ENCODE peak calls at places on chromosomes 4 and X, in seven cellular contexts. Z is heart right ventricle; I is CD8-positive, alpha-beta T cell; F is upper lobe of left lung; W is AG10803; J is neural crest cell; Y is endodermal cell. C is an unnamed sample.

GRCh38 chr4:66555301-66555700 is 885.0 kb upstream of the EPHA5 start:
- DNase-seq in F (no peak), I (no peak), Z (no peak), W (peak; percentile 33), Y (no peak), J (no peak), C (no peak)

GRCh38 chr4:155208258-155209054 is at the start of gene NPY2R:
- DNase-seq in Z (peak; percentile 11), Y (peak; percentile 91), I (no peak), F (peak; percentile 76), J (peak; percentile 55), W (no peak), C (peak; percentile 69)

GRCh38 chr4:77636902-77637301 is 31.3 kb downstream of the CXCL13 start:
- DNase-seq in I (no peak), J (no peak), Y (no peak), F (no peak), W (peak; percentile 63), Z (no peak), C (no peak)

GRCh38 chrX:13024911-13025454 is 19.4 kb downstream of the FAM9C start:
- DNase-seq in Y (no peak), W (no peak), Z (no peak), I (no peak), F (no peak), J (no peak), C (no peak)

GRCh38 chr4:173538148-173538902 is 8.3 kb upstream of the HAND2 start:
- DNase-seq in Z (peak; percentile 74), Y (peak; percentile 75), F (peak; percentile 84), J (no peak), I (no peak), W (peak; percentile 15), C (peak; percentile 72)

GRCh38 chr4:8320386-8320750 is 50.8 kb downstream of the HTRA3 start:
- DNase-seq in Z (no peak), J (no peak), I (no peak), W (no peak), F (no peak), Y (peak; percentile 78), C (peak; percentile 47)

GRCh38 chr4:57199267-57199666 is 89.1 kb upstream of the IGFBP7 start:
- DNase-seq in Z (no peak), F (no peak), I (no peak), Y (no peak), J (no peak), W (no peak), C (no peak)

GRCh38 chr4:31592293-31592692 is 872.1 kb downstream of the PCDH7 start:
- DNase-seq in I (no peak), W (no peak), Z (no peak), F (no peak), J (no peak), Y (no peak), C (no peak)

GRCh38 chr4:118883861-118884260 is 4.8 kb upstream of the SYNPO2 start:
- DNase-seq in Z (no peak), W (no peak), J (no peak), Y (no peak), F (no peak), I (no peak), C (no peak)

GRCh38 chr4:42280327-42281095 is 116.8 kb upstream of the SHISA3 start:
- DNase-seq in Y (peak; percentile 58), Z (no peak), I (no peak), W (peak; percentile 17), F (no peak), J (peak; percentile 9), C (no peak)

GRCh38 chrX:53116101-53116500 is 22.2 kb downstream of the KANTR start:
- DNase-seq in W (peak; percentile 56), Z (no peak), I (no peak), Y (no peak), J (no peak), F (no peak), C (no peak)

GRCh38 chr4:147349199-147349598 is 131.7 kb upstream of the EDNRA start:
- DNase-seq in Y (no peak), I (no peak), W (no peak), F (no peak), Z (no peak), J (no peak), C (no peak)

GRCh38 chr4:10077492-10078335 is 38.9 kb downstream of the WDR1 start:
- DNase-seq in J (no peak), F (no peak), W (no peak), Y (peak; percentile 49), Z (no peak), I (no peak), C (no peak)

GRCh38 chr4:101014417-101014816 is 332.9 kb downstream of the PPP3CA start:
- DNase-seq in Z (no peak), I (no peak), Y (no peak), F (no peak), W (no peak), J (no peak), C (no peak)

GRCh38 chrX:4225086-4225485 is 511.6 kb upstream of the PRKX start:
- DNase-seq in I (no peak), Z (no peak), F (no peak), Y (no peak), J (no peak), W (no peak), C (no peak)

GRCh38 chrX:106481341-106481740 is 130.4 kb upstream of the RADX start:
- DNase-seq in W (peak; percentile 40), J (peak; percentile 67), F (no peak), Y (peak; percentile 79), I (no peak), Z (no peak), C (no peak)

GRCh38 chrX:66004928-66005831 is 34.7 kb downstream of the VSIG4 start:
- DNase-seq in I (no peak), J (no peak), Z (no peak), F (no peak), W (no peak), Y (no peak), C (no peak)

GRCh38 chrX:13005671-13006473 is 31.0 kb downstream of the TMSB4X start:
- DNase-seq in F (no peak), Y (no peak), Z (no peak), W (peak; percentile 26), I (no peak), J (no peak), C (no peak)

GRCh38 chr4:82984459-82984858 is 26.2 kb downstream of the LIN54 start:
- DNase-seq in Z (no peak), J (no peak), Y (no peak), F (no peak), I (no peak), W (peak; percentile 63), C (no peak)

GRCh38 chr4:82983450-82983849 is 27.2 kb downstream of the LIN54 start:
- DNase-seq in F (no peak), Z (no peak), I (no peak), J (no peak), W (no peak), Y (no peak), C (no peak)

GRCh38 chr4:82975792-82976191 is 34.8 kb downstream of the LIN54 start:
- DNase-seq in I (no peak), Y (no peak), J (no peak), F (no peak), Z (no peak), W (no peak), C (no peak)

GRCh38 chr4:82981116-82981515 is 29.5 kb downstream of the LIN54 start:
- DNase-seq in F (no peak), Y (no peak), Z (no peak), I (no peak), W (no peak), J (no peak), C (no peak)
- TF ChIP-seq CTCF in F (no peak), Y (no peak), Z (no peak), I (no peak), W (no peak), J (no peak), C (no peak)

DNA sequence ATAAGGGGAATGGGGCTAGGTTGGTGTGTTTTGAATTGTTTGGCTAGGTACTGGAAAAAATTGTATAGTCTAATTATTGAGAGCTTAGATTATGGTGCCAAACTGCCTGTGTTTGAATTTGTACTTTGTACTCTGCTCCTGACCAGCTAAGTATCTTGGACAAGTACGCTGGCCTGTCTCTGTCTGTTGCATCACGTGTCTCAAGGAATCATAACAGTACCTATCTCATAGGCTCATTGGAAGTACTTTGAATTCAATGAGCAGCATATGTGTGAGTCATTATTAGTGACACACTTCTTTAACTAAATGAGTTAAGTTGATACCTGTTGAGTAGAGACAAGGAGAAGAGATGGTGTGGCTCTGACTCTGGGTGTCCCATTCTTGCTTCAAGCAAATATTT is 69.5 kb upstream of the MND1 start:
- DNase-seq in J (no peak), Y (no peak), F (no peak), Z (no peak), W (no peak), I (no peak), C (no peak)
- TF ChIP-seq CTCF in J (no peak), Y (no peak), F (no peak), Z (no peak), W (no peak), I (no peak), C (no peak)

DNA sequence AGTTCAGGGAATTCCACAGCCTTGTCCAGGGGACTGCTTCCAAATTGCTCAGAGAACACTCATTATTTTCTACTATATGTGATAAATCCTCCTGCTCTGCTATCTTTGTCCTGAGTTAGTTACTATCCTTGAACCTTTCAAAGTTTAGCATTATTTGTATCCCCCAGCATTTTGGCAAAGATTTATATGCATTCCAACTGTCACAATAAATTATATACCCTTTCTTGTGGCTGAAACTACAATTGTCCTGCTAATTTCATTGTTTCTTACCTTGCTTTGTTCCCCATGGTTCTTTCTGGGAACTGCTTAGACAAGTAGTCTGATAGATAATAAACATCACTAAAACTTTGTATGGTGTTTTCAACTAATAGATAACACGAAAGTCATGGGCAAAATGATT is 40.5 kb downstream of the TECRL start:
- DNase-seq in Y (no peak), Z (no peak), J (no peak), W (no peak), F (no peak), I (no peak), C (no peak)
- TF ChIP-seq CTCF in Y (no peak), Z (no peak), J (no peak), W (no peak), F (no peak), I (no peak), C (no peak)

GRCh38 chrX:25020391-25021131 is 4.8 kb upstream of the ARX start:
- DNase-seq in J (peak; percentile 70), I (no peak), W (no peak), Z (no peak), Y (peak; percentile 94), F (peak; percentile 83), C (no peak)

GRCh38 chrX:25018682-25019081 is 2.9 kb upstream of the ARX start:
- DNase-seq in Y (no peak), J (no peak), I (no peak), F (no peak), Z (no peak), W (no peak), C (no peak)

GRCh38 chrX:25019707-25020390 is 4.1 kb upstream of the ARX start:
- DNase-seq in W (no peak), F (no peak), I (no peak), Y (peak; percentile 58), Z (no peak), J (no peak), C (no peak)

GRCh38 chrX:25022499-25023325 is 6.9 kb upstream of the ARX start:
- DNase-seq in W (no peak), I (no peak), J (no peak), F (peak; percentile 49), Y (peak; percentile 71), Z (no peak), C (no peak)

GRCh38 chrX:25021132-25021498 is 5.3 kb upstream of the ARX start:
- DNase-seq in Z (no peak), W (no peak), Y (no peak), F (no peak), I (no peak), J (no peak), C (no peak)
- TF ChIP-seq CTCF in Z (no peak), W (no peak), Y (no peak), F (no peak), I (no peak), J (no peak), C (no peak)

C was measured in type B pancreatic cell.